ENCODE peak calls at places on chromosomes 2 and 18, in eight cellular contexts. One of them, this sample, is unnamed.

GRCh38 chr2:225177098-225177497 is 134.8 kb upstream of the DOCK10 start:
- DNase-seq in MG63: peak; percentile 82
- DNase-seq in SJSA1: no peak
- DNase-seq in small intestine: no peak
- DNase-seq in colonic mucosa: no peak
- DNase-seq in GM23248: peak; percentile 82
- DNase-seq in ovary: no peak
- DNase-seq in H9: no peak
- DNase-seq in this sample: peak; percentile 7

GRCh38 chr2:66702251-66702745 is 267.4 kb downstream of the MEIS1 start:
- DNase-seq in MG63: no peak
- DNase-seq in SJSA1: no peak
- DNase-seq in small intestine: no peak
- DNase-seq in colonic mucosa: no peak
- DNase-seq in GM23248: no peak
- DNase-seq in ovary: peak; percentile 39
- DNase-seq in H9: no peak
- DNase-seq in this sample: no peak

GRCh38 chr2:69616755-69617154 is 26.8 kb downstream of the AAK1 start:
- DNase-seq in MG63: no peak
- DNase-seq in SJSA1: no peak
- DNase-seq in small intestine: no peak
- DNase-seq in colonic mucosa: no peak
- DNase-seq in GM23248: peak; percentile 9
- DNase-seq in ovary: no peak
- DNase-seq in H9: no peak
- DNase-seq in this sample: no peak

GRCh38 chr18:63850010-63850409 is 37.5 kb upstream of the SERPINB2 start:
- DNase-seq in MG63: no peak
- DNase-seq in SJSA1: no peak
- DNase-seq in small intestine: no peak
- DNase-seq in colonic mucosa: no peak
- DNase-seq in GM23248: peak; percentile 58
- DNase-seq in ovary: no peak
- DNase-seq in H9: peak; percentile 43
- DNase-seq in this sample: no peak

GRCh38 chr2:45892757-45893156 is 241.3 kb downstream of the PRKCE start:
- DNase-seq in MG63: peak; percentile 24
- DNase-seq in SJSA1: no peak
- DNase-seq in small intestine: no peak
- DNase-seq in colonic mucosa: no peak
- DNase-seq in GM23248: peak; percentile 41
- DNase-seq in ovary: no peak
- DNase-seq in H9: no peak
- DNase-seq in this sample: no peak

GRCh38 chr2:170310876-170311502 is 133.0 kb downstream of the MYO3B start:
- DNase-seq in MG63: no peak
- DNase-seq in SJSA1: no peak
- DNase-seq in small intestine: no peak
- DNase-seq in colonic mucosa: no peak
- DNase-seq in GM23248: no peak
- DNase-seq in ovary: no peak
- DNase-seq in H9: no peak
- DNase-seq in this sample: no peak

GRCh38 chr2:655626-656025 is 21.6 kb downstream of the TMEM18 start:
- DNase-seq in MG63: peak; percentile 26
- DNase-seq in SJSA1: no peak
- DNase-seq in small intestine: no peak
- DNase-seq in colonic mucosa: no peak
- DNase-seq in GM23248: peak; percentile 55
- DNase-seq in ovary: no peak
- DNase-seq in H9: no peak
- DNase-seq in this sample: no peak

GRCh38 chr2:168798888-168799410 is 3.5 kb upstream of the NOSTRIN start:
- DNase-seq in MG63: no peak
- DNase-seq in SJSA1: no peak
- DNase-seq in small intestine: peak; percentile 59
- DNase-seq in colonic mucosa: no peak
- DNase-seq in GM23248: no peak
- DNase-seq in ovary: no peak
- DNase-seq in H9: no peak
- DNase-seq in this sample: no peak

GRCh38 chr2:85111819-85112281 is 21.3 kb upstream of the TCF7L1 start:
- DNase-seq in MG63: peak; percentile 29
- DNase-seq in SJSA1: no peak
- DNase-seq in small intestine: no peak
- DNase-seq in colonic mucosa: no peak
- DNase-seq in GM23248: peak; percentile 87
- DNase-seq in ovary: no peak
- DNase-seq in H9: no peak
- DNase-seq in this sample: no peak

GRCh38 chr18:4125246-4125938 is 329.7 kb downstream of the DLGAP1 start:
- DNase-seq in MG63: peak; percentile 14
- DNase-seq in SJSA1: no peak
- DNase-seq in small intestine: no peak
- DNase-seq in colonic mucosa: no peak
- DNase-seq in GM23248: peak; percentile 66
- DNase-seq in ovary: no peak
- DNase-seq in H9: peak; percentile 73
- DNase-seq in this sample: no peak

GRCh38 chr2:67790622-67791021 is 272.2 kb downstream of the C1D start:
- DNase-seq in MG63: no peak
- DNase-seq in SJSA1: peak; percentile 18
- DNase-seq in small intestine: no peak
- DNase-seq in colonic mucosa: no peak
- DNase-seq in GM23248: peak; percentile 54
- DNase-seq in ovary: no peak
- DNase-seq in H9: no peak
- DNase-seq in this sample: no peak

GRCh38 chr2:39435254-39435653 is 1.8 kb downstream of the MAP4K3 start:
- DNase-seq in MG63: no peak
- DNase-seq in SJSA1: no peak
- DNase-seq in small intestine: no peak
- DNase-seq in colonic mucosa: peak; percentile 24
- DNase-seq in GM23248: peak; percentile 30
- DNase-seq in ovary: no peak
- DNase-seq in H9: no peak
- DNase-seq in this sample: no peak

GRCh38 chr2:64273524-64274398 is 129.5 kb upstream of the PELI1 start:
- DNase-seq in MG63: peak; percentile 86
- DNase-seq in SJSA1: peak; percentile 51
- DNase-seq in small intestine: peak; percentile 89
- DNase-seq in colonic mucosa: peak; percentile 77
- DNase-seq in GM23248: peak; percentile 98
- DNase-seq in ovary: peak; percentile 52
- DNase-seq in H9: no peak
- DNase-seq in this sample: peak; percentile 84

GRCh38 chr2:206257861-206258260 is 16.6 kb upstream of the ZDBF2 start:
- DNase-seq in MG63: no peak
- DNase-seq in SJSA1: no peak
- DNase-seq in small intestine: no peak
- DNase-seq in colonic mucosa: no peak
- DNase-seq in GM23248: no peak
- DNase-seq in ovary: no peak
- DNase-seq in H9: no peak
- DNase-seq in this sample: no peak

GRCh38 chr2:206257345-206257744 is 17.1 kb upstream of the ZDBF2 start:
- DNase-seq in MG63: no peak
- DNase-seq in SJSA1: no peak
- DNase-seq in small intestine: no peak
- DNase-seq in colonic mucosa: no peak
- DNase-seq in GM23248: no peak
- DNase-seq in ovary: no peak
- DNase-seq in H9: no peak
- DNase-seq in this sample: no peak

GRCh38 chr2:206259615-206260426 is 14.6 kb upstream of the ZDBF2 start:
- DNase-seq in MG63: no peak
- DNase-seq in SJSA1: peak; percentile 16
- DNase-seq in small intestine: no peak
- DNase-seq in colonic mucosa: no peak
- DNase-seq in GM23248: no peak
- DNase-seq in ovary: no peak
- DNase-seq in H9: no peak
- DNase-seq in this sample: no peak

GRCh38 chr2:206255003-206255402 is 19.5 kb upstream of the ZDBF2 start:
- DNase-seq in MG63: no peak
- DNase-seq in SJSA1: no peak
- DNase-seq in small intestine: no peak
- DNase-seq in colonic mucosa: no peak
- DNase-seq in GM23248: no peak
- DNase-seq in ovary: no peak
- DNase-seq in H9: peak; percentile 68
- DNase-seq in this sample: no peak

DNA sequence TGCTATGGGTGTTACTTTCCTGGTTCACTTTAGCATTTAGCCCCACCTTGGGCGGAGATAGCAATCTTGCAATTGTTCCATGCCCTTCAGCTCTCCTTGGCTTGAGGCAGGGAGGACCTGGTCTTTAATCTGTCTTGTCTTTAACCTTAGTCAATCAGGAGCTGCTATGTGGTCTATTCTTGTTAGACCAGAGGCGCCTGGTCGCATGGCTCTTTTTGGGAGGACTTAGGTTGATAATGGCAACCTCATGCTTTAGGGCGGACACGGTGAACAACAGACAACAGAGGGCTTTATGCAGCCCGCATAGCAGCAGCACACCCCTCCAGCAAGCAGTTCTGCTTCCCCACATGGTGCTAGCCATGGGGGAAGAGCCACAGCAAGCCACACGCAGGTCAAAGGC is 17.8 kb upstream of the ZDBF2 start:
- DNase-seq in MG63: no peak
- DNase-seq in SJSA1: no peak
- DNase-seq in small intestine: no peak
- DNase-seq in colonic mucosa: no peak
- DNase-seq in GM23248: no peak
- DNase-seq in ovary: no peak
- DNase-seq in H9: no peak
- DNase-seq in this sample: no peak
- H3K27me3 ChIP-seq in MG63: no peaks in the 10 kb centered on the region
- H3K27me3 ChIP-seq in SJSA1: no peaks in the 10 kb centered on the region
- H3K27me3 ChIP-seq in small intestine: no peaks in the 10 kb centered on the region
- H3K27me3 ChIP-seq in colonic mucosa: peaks cover 52% of the 10 kb centered on the region
- H3K27me3 ChIP-seq in GM23248: peaks cover 82% of the 10 kb centered on the region
- H3K27me3 ChIP-seq in ovary: no peaks in the 10 kb centered on the region
- H3K27me3 ChIP-seq in H9: no peaks in the 10 kb centered on the region
- H3K27me3 ChIP-seq in this sample: peaks cover 67% of the 10 kb centered on the region

GRCh38 chr2:173300458-173300857 is 54.2 kb upstream of the CDCA7 start:
- DNase-seq in MG63: no peak
- DNase-seq in SJSA1: no peak
- DNase-seq in small intestine: no peak
- DNase-seq in colonic mucosa: no peak
- DNase-seq in GM23248: no peak
- DNase-seq in ovary: no peak
- DNase-seq in H9: no peak
- DNase-seq in this sample: no peak
- H3K27me3 ChIP-seq in MG63: no peaks in the 10 kb centered on the region
- H3K27me3 ChIP-seq in SJSA1: no peaks in the 10 kb centered on the region
- H3K27me3 ChIP-seq in small intestine: no peaks in the 10 kb centered on the region
- H3K27me3 ChIP-seq in colonic mucosa: no peaks in the 10 kb centered on the region
- H3K27me3 ChIP-seq in GM23248: no peaks in the 10 kb centered on the region
- H3K27me3 ChIP-seq in ovary: no peaks in the 10 kb centered on the region
- H3K27me3 ChIP-seq in H9: no peaks in the 10 kb centered on the region
- H3K27me3 ChIP-seq in this sample: no peaks in the 10 kb centered on the region

DNA sequence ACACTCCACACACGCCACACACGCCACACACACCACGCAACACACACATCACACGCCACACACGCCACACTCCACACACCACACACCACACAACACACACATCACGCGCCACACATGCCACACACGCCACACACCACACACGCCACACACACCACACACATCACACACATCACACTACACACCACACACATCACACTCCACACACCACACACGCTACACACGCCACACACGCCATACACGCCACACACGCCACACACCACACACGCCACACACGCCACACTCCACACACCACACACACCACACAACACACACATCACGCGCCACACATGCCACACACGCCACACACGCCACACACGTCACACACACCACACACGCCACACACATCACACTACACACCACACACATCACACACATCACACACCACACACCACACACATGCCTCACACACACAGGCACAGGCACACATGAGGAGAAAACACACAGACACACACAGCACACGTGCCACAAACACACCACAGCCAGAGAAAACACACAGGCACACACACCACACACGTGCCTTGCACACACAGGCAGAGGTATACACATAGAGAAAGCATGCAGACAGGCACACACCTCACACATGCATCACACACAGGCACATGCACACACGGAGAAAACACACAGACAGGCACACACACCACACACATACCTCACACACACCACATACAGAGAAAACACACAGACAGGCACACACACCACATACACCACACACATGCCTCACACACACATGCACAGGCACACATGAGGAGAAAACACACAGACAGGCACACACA is 241.5 kb upstream of the MYT1L start:
- DNase-seq in MG63: no peak
- DNase-seq in SJSA1: no peak
- DNase-seq in small intestine: no peak
- DNase-seq in colonic mucosa: peak; percentile 0
- DNase-seq in GM23248: no peak
- DNase-seq in ovary: no peak
- DNase-seq in H9: no peak
- DNase-seq in this sample: no peak
- H3K27me3 ChIP-seq in MG63: no peaks in the 10 kb centered on the region
- H3K27me3 ChIP-seq in SJSA1: no peaks in the 10 kb centered on the region
- H3K27me3 ChIP-seq in small intestine: no peaks in the 10 kb centered on the region
- H3K27me3 ChIP-seq in colonic mucosa: no peaks in the 10 kb centered on the region
- H3K27me3 ChIP-seq in GM23248: no peaks in the 10 kb centered on the region
- H3K27me3 ChIP-seq in ovary: no peaks in the 10 kb centered on the region
- H3K27me3 ChIP-seq in H9: no peaks in the 10 kb centered on the region
- H3K27me3 ChIP-seq in this sample: no peaks in the 10 kb centered on the region

GRCh38 chr2:102141915-102142828 is at the start of gene IL1R1:
- DNase-seq in MG63: peak; percentile 84
- DNase-seq in SJSA1: peak; percentile 66
- DNase-seq in small intestine: peak; percentile 17
- DNase-seq in colonic mucosa: peak; percentile 79
- DNase-seq in GM23248: peak; percentile 97
- DNase-seq in ovary: peak; percentile 89
- DNase-seq in H9: peak; percentile 57
- DNase-seq in this sample: no peak

GRCh38 chr2:102141011-102141914 is 1.3 kb upstream of the IL1R1 start:
- DNase-seq in MG63: no peak
- DNase-seq in SJSA1: no peak
- DNase-seq in small intestine: no peak
- DNase-seq in colonic mucosa: no peak
- DNase-seq in GM23248: peak; percentile 97
- DNase-seq in ovary: peak; percentile 45
- DNase-seq in H9: no peak
- DNase-seq in this sample: no peak

GRCh38 chr2:102143450-102143985 is 972 bp downstream of the IL1R1 start:
- DNase-seq in MG63: no peak
- DNase-seq in SJSA1: no peak
- DNase-seq in small intestine: no peak
- DNase-seq in colonic mucosa: no peak
- DNase-seq in GM23248: peak; percentile 69
- DNase-seq in ovary: peak; percentile 60
- DNase-seq in H9: no peak
- DNase-seq in this sample: no peak

GRCh38 chr2:102144128-102144527 is 1.6 kb downstream of the IL1R1 start:
- DNase-seq in MG63: no peak
- DNase-seq in SJSA1: no peak
- DNase-seq in small intestine: no peak
- DNase-seq in colonic mucosa: no peak
- DNase-seq in GM23248: peak; percentile 58
- DNase-seq in ovary: no peak
- DNase-seq in H9: no peak
- DNase-seq in this sample: no peak

GRCh38 chr2:102142829-102143449 is 393 bp downstream of the IL1R1 start:
- DNase-seq in MG63: no peak
- DNase-seq in SJSA1: peak; percentile 49
- DNase-seq in small intestine: no peak
- DNase-seq in colonic mucosa: no peak
- DNase-seq in GM23248: peak; percentile 70
- DNase-seq in ovary: no peak
- DNase-seq in H9: peak; percentile 52
- DNase-seq in this sample: no peak
- H3K27me3 ChIP-seq in MG63: no peaks in the 10 kb centered on the region
- H3K27me3 ChIP-seq in SJSA1: no peaks in the 10 kb centered on the region
- H3K27me3 ChIP-seq in small intestine: peaks cover 3% of the 10 kb centered on the region
- H3K27me3 ChIP-seq in colonic mucosa: no peaks in the 10 kb centered on the region
- H3K27me3 ChIP-seq in GM23248: no peaks in the 10 kb centered on the region
- H3K27me3 ChIP-seq in ovary: no peaks in the 10 kb centered on the region
- H3K27me3 ChIP-seq in H9: peaks cover 6% of the 10 kb centered on the region
- H3K27me3 ChIP-seq in this sample: no peaks in the 10 kb centered on the region